ENCODE peak calls at places on chromosomes 7 and 10, in eight cellular contexts. Q, J, C, R, O, Z, N and T are unnamed samples.

GRCh38 chr7:28347964-28348363 is 64.4 kb upstream of the CREB5 start:
- DNase-seq in Q (no peak), J (no peak), C (no peak), R (peak; percentile 36), O (no peak), Z (no peak), N (no peak), T (no peak)

GRCh38 chr10:36280396-36280795 is 638.3 kb upstream of the FZD8 start:
- DNase-seq in Q (no peak), J (no peak), C (no peak), R (no peak), O (no peak), Z (no peak), N (no peak), T (no peak)

GRCh38 chr7:68529221-68529620 is 1069.1 kb upstream of the AUTS2 start:
- DNase-seq in Q (no peak), J (no peak), C (no peak), R (no peak), O (no peak), Z (no peak), N (no peak), T (no peak)

GRCh38 chr10:119323085-119323670 is 115.8 kb downstream of the GRK5 start:
- DNase-seq in Q (no peak), J (no peak), C (no peak), R (no peak), O (no peak), Z (no peak), N (no peak), T (no peak)

GRCh38 chr10:17758200-17758599 is 6.2 kb downstream of the TMEM236 start:
- DNase-seq in Q (no peak), J (no peak), C (no peak), R (no peak), O (no peak), Z (no peak), N (no peak), T (no peak)

GRCh38 chr10:124093076-124093773 is at the start of gene CHST15:
- DNase-seq in Q (peak; percentile 74), J (peak; percentile 87), C (peak; percentile 74), R (peak; percentile 38), O (peak; percentile 58), Z (peak; percentile 41), N (no peak), T (no peak)

GRCh38 chr7:92360387-92360786 is 86.9 kb upstream of the GATAD1 start:
- DNase-seq in Q (no peak), J (no peak), C (no peak), R (no peak), O (no peak), Z (no peak), N (no peak), T (no peak)

GRCh38 chr7:127446842-127447241 is 54.3 kb upstream of the ZNF800 start:
- DNase-seq in Q (no peak), J (no peak), C (no peak), R (no peak), O (no peak), Z (no peak), N (no peak), T (no peak)

GRCh38 chr7:158228986-158229385 is 358.6 kb downstream of the PTPRN2 start:
- DNase-seq in Q (no peak), J (peak; percentile 66), C (peak; percentile 13), R (no peak), O (no peak), Z (no peak), N (no peak), T (no peak)
- TF ChIP-seq CTCF in Q (peak; percentile 8), J (peak; percentile 68), C (peak; percentile 47), R (no peak), O (no peak), Z (peak; percentile 40), N (no peak), T (peak; percentile 52)

GRCh38 chr10:102918817-102919236 is 733 bp downstream of the CNNM2 start:
- DNase-seq in Q (no peak), J (peak; percentile 48), C (no peak), R (no peak), O (no peak), Z (no peak), N (peak; percentile 20), T (no peak)
- TF ChIP-seq CTCF in Q (no peak), J (no peak), C (no peak), R (no peak), O (no peak), Z (peak; percentile 60), N (no peak), T (no peak)

GRCh38 chr10:86349474-86349873 is 17.1 kb downstream of the GRID1 start:
- DNase-seq in Q (peak; percentile 60), J (peak; percentile 79), C (peak; percentile 28), R (no peak), O (no peak), Z (no peak), N (no peak), T (no peak)

GRCh38 chr10:86346794-86347665 is 19.6 kb downstream of the GRID1 start:
- DNase-seq in Q (no peak), J (peak; percentile 21), C (no peak), R (no peak), O (no peak), Z (no peak), N (no peak), T (no peak)

GRCh38 chr10:86349940-86350630 is 16.5 kb downstream of the GRID1 start:
- DNase-seq in Q (no peak), J (no peak), C (no peak), R (peak; percentile 3), O (no peak), Z (no peak), N (no peak), T (no peak)

GRCh38 chr10:86347856-86348255 is 18.7 kb downstream of the GRID1 start:
- DNase-seq in Q (no peak), J (no peak), C (no peak), R (no peak), O (no peak), Z (no peak), N (no peak), T (no peak)

GRCh38 chr10:86348321-86349210 is 18.0 kb downstream of the GRID1 start:
- DNase-seq in Q (peak; percentile 41), J (peak; percentile 47), C (no peak), R (peak; percentile 16), O (peak; percentile 9), Z (no peak), N (no peak), T (no peak)
- TF ChIP-seq CTCF in Q (no peak), J (peak; percentile 32), C (no peak), R (no peak), O (no peak), Z (peak; percentile 66), N (no peak), T (no peak)

GRCh38 chr10:12350925-12351324 is 1.6 kb downstream of the CAMK1D start:
- DNase-seq in Q (no peak), J (peak; percentile 15), C (no peak), R (no peak), O (no peak), Z (no peak), N (no peak), T (no peak)

GRCh38 chr10:12348870-12349627 is at the start of gene CAMK1D:
- DNase-seq in Q (peak; percentile 78), J (peak; percentile 89), C (no peak), R (peak; percentile 81), O (peak; percentile 82), Z (no peak), N (peak; percentile 79), T (peak; percentile 80)

GRCh38 chr10:12349628-12350166 is 350 bp downstream of the CAMK1D start:
- DNase-seq in Q (no peak), J (no peak), C (no peak), R (no peak), O (no peak), Z (no peak), N (no peak), T (no peak)

GRCh38 chr10:12351447-12351846 is 2.1 kb downstream of the CAMK1D start:
- DNase-seq in Q (peak; percentile 23), J (no peak), C (no peak), R (peak; percentile 28), O (peak; percentile 16), Z (no peak), N (no peak), T (no peak)

GRCh38 chr10:12350167-12350872 is 973 bp downstream of the CAMK1D start:
- DNase-seq in Q (peak; percentile 49), J (peak; percentile 70), C (no peak), R (peak; percentile 43), O (peak; percentile 21), Z (no peak), N (peak; percentile 42), T (no peak)
- TF ChIP-seq CTCF in Q (no peak), J (no peak), C (no peak), R (no peak), O (no peak), Z (no peak), N (no peak), T (peak; percentile 36)

GRCh38 chr7:157786375-157787274 is 449.8 kb downstream of the DNAJB6 start:
- DNase-seq in Q (no peak), J (no peak), C (no peak), R (no peak), O (no peak), Z (no peak), N (no peak), T (no peak)
- TF ChIP-seq CTCF in Q (no peak), J (no peak), C (no peak), R (no peak), O (no peak), Z (no peak), N (no peak), T (no peak)